ENCODE peak calls at places on chromosome 12, in nine cellular contexts. J is HCT116, S is neural crest cell, M is Caco-2, I is BJ, Z is foreskin keratinocyte, A is endothelial cell of umbilical vein, T is testis, G is mammary epithelial cell. O is an unnamed sample.

GRCh38 chr12:120861074-120861795 is 42.9 kb downstream of the SPPL3 start:
- DNase-seq in S (no peak), J (no peak), A (no peak), I (no peak), M (no peak), G (peak), Z (no peak), T (no peak), O (no peak)

GRCh38 chr12:89350661-89351488 is 1.4 kb downstream of the DUSP6 start:
- DNase-seq in A (peak), T (no peak), I (no peak), S (no peak), G (peak), Z (no peak), J (no peak), M (no peak), O (no peak)

GRCh38 chr12:132488127-132489077 is 1.5 kb upstream of the FBRSL1 start:
- DNase-seq in A (no peak), Z (no peak), S (no peak), G (no peak), I (no peak), M (no peak), T (no peak), J (no peak), O (no peak)

GRCh38 chr12:42172811-42173210 is 28.1 kb upstream of the GXYLT1 start:
- DNase-seq in A (no peak), M (no peak), S (no peak), G (no peak), T (no peak), I (no peak), Z (no peak), J (no peak), O (no peak)

GRCh38 chr12:47032644-47033043 is 46.8 kb upstream of the PCED1B start:
- DNase-seq in G (peak), A (peak), M (no peak), I (no peak), T (no peak), S (no peak), Z (peak), J (peak), O (no peak)

GRCh38 chr12:81976661-81977060 is 217.5 kb upstream of the PPFIA2 start:
- DNase-seq in A (no peak), G (no peak), Z (no peak), I (no peak), T (no peak), M (no peak), J (no peak), S (no peak), O (no peak)

GRCh38 chr12:14185441-14186192 is 179.9 kb upstream of the ATF7IP start:
- DNase-seq in S (peak), G (peak), J (peak), T (peak), I (no peak), M (peak), A (peak), Z (peak), O (peak)

GRCh38 chr12:31234053-31234835 is 91.7 kb downstream of the SINHCAF start:
- DNase-seq in Z (no peak), T (no peak), A (no peak), S (no peak), G (peak), I (no peak), M (no peak), J (no peak), O (no peak)

GRCh38 chr12:94172973-94173372 is 24.6 kb downstream of the PLXNC1 start:
- DNase-seq in J (no peak), A (no peak), Z (peak), S (no peak), I (peak), M (peak), G (peak), T (peak), O (no peak)

GRCh38 chr12:111444706-111445310 is 39.1 kb downstream of the SH2B3 start:
- DNase-seq in T (peak), J (no peak), M (peak), S (no peak), Z (no peak), G (no peak), A (no peak), I (no peak), O (no peak)

GRCh38 chr12:57539134-57539768 is 7.7 kb downstream of the DCTN2 start:
- DNase-seq in A (no peak), S (no peak), T (no peak), Z (no peak), M (no peak), I (no peak), G (no peak), J (no peak), O (no peak)

GRCh38 chr12:57545809-57546437 is 1.1 kb downstream of the DCTN2 start:
- DNase-seq in T (no peak), G (peak), J (no peak), M (no peak), A (no peak), Z (peak), I (no peak), S (no peak), O (no peak)

GRCh38 chr12:57540998-57541397 is 6.0 kb downstream of the DCTN2 start:
- DNase-seq in A (no peak), J (no peak), S (no peak), T (no peak), I (no peak), G (no peak), M (no peak), Z (no peak), O (no peak)

GRCh38 chr12:57543666-57544065 is 3.3 kb downstream of the DCTN2 start:
- DNase-seq in M (no peak), Z (no peak), S (no peak), T (no peak), G (no peak), A (peak), I (no peak), J (no peak), O (no peak)

DNA sequence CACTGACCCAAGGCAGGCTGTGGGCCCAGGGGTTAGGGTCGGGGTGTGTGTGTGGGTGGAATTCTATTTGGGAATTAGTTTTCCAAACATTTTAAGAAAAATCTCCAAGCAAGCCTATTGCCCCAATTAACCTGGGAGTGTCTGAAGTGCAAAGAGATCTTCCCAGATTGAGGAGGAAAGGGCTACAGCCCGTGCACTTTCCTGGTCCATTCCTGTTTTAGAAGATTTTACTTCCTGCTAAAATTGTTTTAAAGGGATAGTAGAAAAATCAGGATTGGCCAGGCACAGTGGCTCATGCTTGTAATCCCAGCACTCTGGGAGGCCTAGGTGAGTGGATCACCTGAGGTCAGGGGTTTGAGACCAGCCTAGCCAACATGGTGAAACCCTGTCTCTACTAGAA is 5.3 kb downstream of the DCTN2 start:
- DNase-seq in A (no peak), I (no peak), T (no peak), S (no peak), M (no peak), Z (no peak), J (no peak), G (no peak), O (no peak)
- TF ChIP-seq CTCF in A (no peak), I (no peak), T (no peak), S (no peak), M (no peak), Z (no peak), J (no peak), G (no peak), O (no peak)

GRCh38 chr12:100995771-100996170 is 201.2 kb downstream of the ANO4 start:
- DNase-seq in T (no peak), M (no peak), G (no peak), Z (no peak), S (no peak), I (no peak), J (no peak), A (no peak), O (no peak)

GRCh38 chr12:100991059-100991562 is 196.5 kb downstream of the ANO4 start:
- DNase-seq in Z (no peak), T (no peak), G (no peak), J (no peak), S (no peak), A (no peak), I (no peak), M (no peak), O (no peak)

GRCh38 chr12:100995201-100995600 is 200.6 kb downstream of the ANO4 start:
- DNase-seq in I (no peak), Z (peak), J (no peak), G (peak), A (no peak), S (no peak), M (no peak), T (no peak), O (no peak)

GRCh38 chr12:100992194-100992593 is 197.6 kb downstream of the ANO4 start:
- DNase-seq in Z (no peak), T (no peak), G (no peak), I (no peak), J (no peak), A (no peak), S (no peak), M (no peak), O (no peak)

DNA sequence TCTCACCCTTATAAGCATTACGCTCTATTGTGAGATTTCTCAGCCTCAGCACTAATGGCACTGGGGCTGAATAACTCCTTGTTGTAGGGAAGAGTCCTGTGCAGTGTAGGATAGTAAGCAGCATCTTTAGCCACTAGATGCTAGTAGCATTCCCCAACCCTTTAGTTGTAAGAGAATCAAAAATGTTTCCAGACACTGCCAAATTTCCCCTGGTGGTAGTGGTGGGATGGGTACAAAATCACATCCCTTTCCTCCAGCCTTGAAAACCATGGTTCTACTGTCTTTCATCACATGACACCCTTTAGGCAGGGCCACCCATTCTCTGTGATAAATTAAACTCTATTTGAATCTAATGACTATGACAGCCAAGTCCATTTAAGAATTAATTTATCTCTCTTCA is 199.3 kb downstream of the ANO4 start:
- DNase-seq in M (no peak), S (no peak), Z (no peak), A (no peak), J (no peak), T (no peak), G (no peak), I (no peak), O (no peak)
- TF ChIP-seq CTCF in M (no peak), S (peak), Z (peak), A (no peak), J (peak), T (no peak), G (no peak), I (no peak), O (no peak)

DNA sequence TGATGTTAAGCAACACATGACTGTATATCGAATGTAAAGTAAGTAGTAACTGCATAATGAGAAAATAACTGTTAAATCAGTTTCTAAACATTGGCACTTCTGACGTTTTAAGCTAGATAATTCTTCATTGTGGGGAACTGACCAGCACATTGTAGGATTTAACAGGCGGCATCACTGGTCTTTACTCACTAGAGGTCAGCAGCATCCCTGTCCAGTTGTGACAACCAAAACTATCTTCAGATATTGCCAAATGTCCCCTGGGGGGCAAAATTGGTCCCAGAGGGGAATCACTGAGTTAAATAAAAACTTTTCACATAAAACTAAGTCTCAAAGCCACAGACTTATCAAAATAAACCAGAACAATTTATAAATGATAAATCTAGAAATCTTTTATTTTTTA is 65.3 kb downstream of the BLTP3B start:
- DNase-seq in T (no peak), J (no peak), I (no peak), M (no peak), G (no peak), Z (no peak), S (no peak), A (no peak), O (no peak)
- TF ChIP-seq CTCF in T (no peak), J (peak), I (peak), M (no peak), G (no peak), Z (no peak), S (no peak), A (no peak), O (no peak)

GRCh38 chr12:11022520-11022919 is at the start of gene TAS2R19:
- DNase-seq in Z (no peak), I (no peak), A (no peak), S (no peak), J (no peak), M (no peak), T (no peak), G (no peak), O (no peak)

GRCh38 chr12:11031307-11031706 is at the start of gene TAS2R31:
- DNase-seq in G (no peak), A (no peak), S (no peak), Z (no peak), I (no peak), T (no peak), M (no peak), J (no peak), O (no peak)

GRCh38 chr12:11023387-11023786 is 967 bp upstream of the TAS2R19 start:
- DNase-seq in J (no peak), T (no peak), G (no peak), S (no peak), A (no peak), Z (no peak), I (no peak), M (no peak), O (no peak)

DNA sequence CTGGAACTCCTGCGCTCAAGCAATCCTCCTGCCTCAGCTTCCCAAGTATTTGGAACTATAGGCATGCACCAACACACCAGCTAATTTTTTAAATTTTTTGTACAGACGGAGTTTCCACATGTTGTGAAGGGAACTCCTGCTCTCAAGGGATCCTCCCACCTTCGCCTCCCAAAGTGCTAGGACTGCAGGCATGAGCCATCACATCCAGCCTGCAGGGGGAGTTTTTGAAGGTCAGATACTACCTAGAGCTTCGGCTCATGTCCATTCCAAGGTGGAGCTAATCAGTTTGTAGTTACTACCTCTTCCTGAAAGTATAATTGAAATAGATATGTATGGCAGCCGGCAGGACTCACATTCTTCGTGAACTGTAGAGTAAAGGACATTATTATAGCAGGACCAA is 3.7 kb upstream of the TAS2R19 start:
- DNase-seq in T (no peak), G (no peak), A (no peak), Z (no peak), J (no peak), M (no peak), I (no peak), S (no peak), O (no peak)
- TF ChIP-seq CTCF in T (no peak), G (peak), A (peak), Z (peak), J (peak), M (peak), I (peak), S (no peak), O (no peak)